ENCODE peak calls at places on chromosomes 1 and 21, in four cellular contexts. One of them, this sample, is unnamed.

GRCh38 chr1:81559662-81560350 is 240.9 kb upstream of the ADGRL2 start:
- DNase-seq in T-helper 1 cell: no peak
- DNase-seq in stomach: no peak
- DNase-seq in osteocyte: no peak
- DNase-seq in this sample: no peak

GRCh38 chr1:25117233-25117823 is 115.0 kb downstream of the SYF2 start:
- DNase-seq in stomach: peak; percentile 38
- DNase-seq in osteocyte: no peak
- DNase-seq in T-helper 1 cell: no peak
- DNase-seq in this sample: no peak

GRCh38 chr1:243495442-243496172 is 239.8 kb downstream of the SDCCAG8 start:
- DNase-seq in T-helper 1 cell: no peak
- DNase-seq in stomach: no peak
- DNase-seq in osteocyte: no peak
- DNase-seq in this sample: peak; percentile 100

GRCh38 chr1:203380395-203381150 is 29.7 kb upstream of the FMOD start:
- DNase-seq in T-helper 1 cell: no peak
- DNase-seq in osteocyte: peak; percentile 8
- DNase-seq in stomach: no peak
- DNase-seq in this sample: no peak

GRCh38 chr1:15911927-15912326 is 64.0 kb downstream of the ZBTB17 start:
- DNase-seq in stomach: peak; percentile 39
- DNase-seq in osteocyte: no peak
- DNase-seq in T-helper 1 cell: no peak
- DNase-seq in this sample: no peak

GRCh38 chr1:54981466-54981865 is 1.0 kb downstream of the TMEM61 start:
- DNase-seq in osteocyte: no peak
- DNase-seq in T-helper 1 cell: no peak
- DNase-seq in stomach: no peak
- DNase-seq in this sample: no peak

GRCh38 chr1:196401454-196401838 is 206.8 kb downstream of the KCNT2 start:
- DNase-seq in T-helper 1 cell: no peak
- DNase-seq in stomach: no peak
- DNase-seq in osteocyte: no peak
- DNase-seq in this sample: no peak

GRCh38 chr1:53616927-53617326 is 122.0 kb downstream of the GLIS1 start:
- DNase-seq in stomach: peak; percentile 16
- DNase-seq in T-helper 1 cell: no peak
- DNase-seq in osteocyte: peak; percentile 44
- DNase-seq in this sample: no peak

GRCh38 chr1:42684139-42684538 is 1.9 kb downstream of the YBX1 start:
- DNase-seq in T-helper 1 cell: peak; percentile 4
- DNase-seq in stomach: no peak
- DNase-seq in osteocyte: no peak
- DNase-seq in this sample: no peak

GRCh38 chr21:34989337-34990151 is 59.6 kb downstream of the RUNX1 start:
- DNase-seq in osteocyte: no peak
- DNase-seq in T-helper 1 cell: no peak
- DNase-seq in stomach: no peak
- DNase-seq in this sample: no peak

GRCh38 chr21:28283652-28284490 is 708.8 kb downstream of the LTN1 start:
- DNase-seq in T-helper 1 cell: no peak
- DNase-seq in osteocyte: no peak
- DNase-seq in stomach: no peak
- DNase-seq in this sample: no peak

GRCh38 chr1:206847337-206847834 is 18.0 kb upstream of the IL20 start:
- DNase-seq in stomach: peak; percentile 49
- DNase-seq in osteocyte: no peak
- DNase-seq in T-helper 1 cell: no peak
- DNase-seq in this sample: no peak

GRCh38 chr21:15031790-15032357 is 32.9 kb downstream of the NRIP1 start:
- DNase-seq in stomach: no peak
- DNase-seq in T-helper 1 cell: no peak
- DNase-seq in osteocyte: no peak
- DNase-seq in this sample: no peak

GRCh38 chr1:39110882-39111281 is 84.7 kb downstream of the NDUFS5 start:
- DNase-seq in stomach: no peak
- DNase-seq in osteocyte: no peak
- DNase-seq in T-helper 1 cell: no peak
- DNase-seq in this sample: no peak

GRCh38 chr21:37166733-37167132 is 93.7 kb downstream of the TTC3 start:
- DNase-seq in T-helper 1 cell: no peak
- DNase-seq in osteocyte: no peak
- DNase-seq in stomach: no peak
- DNase-seq in this sample: no peak

GRCh38 chr1:155051777-155052398 is 772 bp downstream of the ADAM15 start:
- DNase-seq in T-helper 1 cell: peak; percentile 21
- DNase-seq in osteocyte: no peak
- DNase-seq in stomach: peak; percentile 65
- DNase-seq in this sample: no peak

GRCh38 chr1:170520601-170521000 is 11.4 kb upstream of the GORAB start:
- DNase-seq in osteocyte: no peak
- DNase-seq in T-helper 1 cell: no peak
- DNase-seq in stomach: no peak
- DNase-seq in this sample: no peak

GRCh38 chr1:203592156-203592555 is 34.5 kb upstream of the ATP2B4 start:
- DNase-seq in stomach: no peak
- DNase-seq in osteocyte: no peak
- DNase-seq in T-helper 1 cell: no peak
- DNase-seq in this sample: no peak

GRCh38 chr1:230140221-230141001 is 73.4 kb downstream of the GALNT2 start:
- DNase-seq in stomach: no peak
- DNase-seq in T-helper 1 cell: no peak
- DNase-seq in osteocyte: no peak
- DNase-seq in this sample: no peak

GRCh38 chr1:211548321-211549091 is 30.5 kb downstream of the SLC30A1 start:
- DNase-seq in T-helper 1 cell: no peak
- DNase-seq in osteocyte: no peak
- DNase-seq in stomach: no peak
- DNase-seq in this sample: no peak

GRCh38 chr1:186511761-186512637 is 51.1 kb upstream of the PDC start:
- DNase-seq in stomach: no peak
- DNase-seq in T-helper 1 cell: no peak
- DNase-seq in osteocyte: no peak
- DNase-seq in this sample: no peak